ENCODE peak calls at places on chromosomes 12 and 14, in eight cellular contexts. R is lung microvascular endothelial cell; A is esophagus squamous epithelium; T is stimulated activated CD8-positive, alpha-beta memory T cell treated with anti-CD3 and anti-CD28 coated beads, Interleukin-2, amount 100 ng/mL, for 48 hours; L is CD8-positive, alpha-beta memory T cell; K is DMS53; U is NCI-H1105 treated with DMSO at 0.1 percent for 48 hours; D is naive thymus-derived CD4-positive, alpha-beta T cell. O is an unnamed sample.

GRCh38 chr14:50542941-50543418 is 10.6 kb upstream of the MAP4K5 start:
- DNase-seq in R (peak), A (no peak), T (no peak), L (peak), K (peak), U (peak), D (peak), O (no peak)

GRCh38 chr12:132488127-132489077 is 1.5 kb upstream of the FBRSL1 start:
- DNase-seq in R (no peak), A (no peak), T (no peak), L (peak), K (no peak), U (no peak), D (peak), O (peak)

GRCh38 chr12:6345319-6346071 is 3.6 kb upstream of the TNFRSF1A start:
- DNase-seq in R (no peak), A (no peak), T (no peak), L (no peak), K (peak), U (no peak), D (no peak), O (peak)

GRCh38 chr12:39919790-39920189 is 186.1 kb downstream of the SLC2A13 start:
- DNase-seq in R (no peak), A (no peak), T (no peak), L (no peak), K (no peak), U (no peak), D (no peak), O (no peak)

GRCh38 chr12:103169-103981 is 36.8 kb downstream of the IQSEC3 start:
- DNase-seq in R (no peak), A (no peak), T (no peak), L (no peak), K (peak), U (peak), D (no peak), O (no peak)

GRCh38 chr12:119687879-119688278 is 19.9 kb downstream of the PRKAB1 start:
- DNase-seq in R (no peak), A (no peak), T (no peak), L (no peak), K (no peak), U (no peak), D (no peak), O (no peak)

GRCh38 chr14:80546056-80546854 is 335.0 kb upstream of the DIO2 start:
- DNase-seq in R (peak), A (no peak), T (no peak), L (no peak), K (no peak), U (no peak), D (no peak), O (no peak)

GRCh38 chr12:51954465-51955361 is 3.2 kb downstream of the ACVR1B start:
- DNase-seq in R (no peak), A (no peak), T (no peak), L (no peak), K (no peak), U (no peak), D (no peak), O (no peak)

GRCh38 chr12:106898001-106898966 is 57.4 kb upstream of the TMEM263 start:
- DNase-seq in R (no peak), A (no peak), T (no peak), L (no peak), K (no peak), U (peak), D (no peak), O (no peak)

GRCh38 chr12:121805800-121806555 is 2.2 kb downstream of the SETD1B start:
- DNase-seq in R (no peak), A (no peak), T (no peak), L (peak), K (peak), U (no peak), D (no peak), O (no peak)

GRCh38 chr14:104687601-104688504 is 1.6 kb upstream of the INF2 start:
- DNase-seq in R (no peak), A (no peak), T (no peak), L (no peak), K (peak), U (peak), D (no peak), O (peak)

GRCh38 chr12:1434296-1434955 is 160.0 kb downstream of the FBXL14 start:
- DNase-seq in R (no peak), A (no peak), T (no peak), L (no peak), K (no peak), U (no peak), D (no peak), O (no peak)

GRCh38 chr14:24710403-24711063 is 76.5 kb upstream of the GZMB start:
- DNase-seq in R (peak), A (no peak), T (peak), L (peak), K (peak), U (peak), D (no peak), O (peak)

GRCh38 chr14:29216316-29216715 is 449.7 kb downstream of the FOXG1 start:
- DNase-seq in R (no peak), A (no peak), T (no peak), L (no peak), K (peak), U (peak), D (no peak), O (no peak)

GRCh38 chr12:123269395-123269892 is 2.2 kb downstream of the CDK2AP1 start:
- DNase-seq in R (peak), A (no peak), T (peak), L (peak), K (no peak), U (peak), D (no peak), O (no peak)

GRCh38 chr12:99766408-99766807 is 118.9 kb downstream of the GARIN6 start:
- DNase-seq in R (no peak), A (no peak), T (no peak), L (no peak), K (no peak), U (no peak), D (no peak), O (no peak)

GRCh38 chr14:32201196-32201815 is 539 bp upstream of the RNU6-7 start:
- DNase-seq in R (peak), A (peak), T (peak), L (peak), K (peak), U (peak), D (peak), O (peak)

GRCh38 chr12:62291888-62292760 is 31.9 kb downstream of the USP15 start:
- DNase-seq in R (no peak), A (no peak), T (no peak), L (no peak), K (peak), U (no peak), D (no peak), O (peak)

GRCh38 chr12:42143401-42144173 is 1.1 kb downstream of the GXYLT1 start:
- DNase-seq in R (peak), A (no peak), T (no peak), L (no peak), K (peak), U (peak), D (no peak), O (peak)

GRCh38 chr14:67517083-67517482 is 16.0 kb upstream of the PLEKHH1 start:
- DNase-seq in R (peak), A (no peak), T (no peak), L (no peak), K (no peak), U (no peak), D (no peak), O (no peak)

GRCh38 chr14:104394606-104394910 is 185.0 kb upstream of the C14orf180 start:
- DNase-seq in R (no peak), A (no peak), T (no peak), L (no peak), K (no peak), U (no peak), D (no peak), O (no peak)